ENCODE peak calls at places on chromosomes 11 and 22, in five cellular contexts. J, G, K, L and V are unnamed samples.

GRCh38 chr22:39092111-39092867 is 4.8 kb upstream of the APOBEC3H start:
- DNase-seq in J (no peak), G (no peak), K (no peak), L (no peak), V (no peak)

GRCh38 chr22:24744638-24745037 is 29.9 kb downstream of the PIWIL3 start:
- DNase-seq in J (no peak), G (no peak), K (no peak), L (no peak), V (no peak)

GRCh38 chr11:1767399-1768140 is 3.8 kb upstream of the CTSD start:
- DNase-seq in J (no peak), G (no peak), K (no peak), L (no peak), V (no peak)

GRCh38 chr11:70201876-70202861 is 927 bp upstream of the FADD start:
- DNase-seq in J (no peak), G (no peak), K (no peak), L (no peak), V (no peak)

GRCh38 chr22:33726294-33726711 is 194.0 kb downstream of the LARGE1 start:
- DNase-seq in J (no peak), G (no peak), K (no peak), L (no peak), V (no peak)

GRCh38 chr11:32088117-32088941 is 2.5 kb upstream of the RCN1 start:
- DNase-seq in J (no peak), G (peak; percentile 15), K (peak; percentile 66), L (no peak), V (peak; percentile 89)

GRCh38 chr22:44697423-44698179 is 4.4 kb upstream of the PRR5 start:
- DNase-seq in J (peak; percentile 64), G (peak; percentile 68), K (no peak), L (peak; percentile 45), V (peak; percentile 50)

GRCh38 chr11:2482745-2483144 is 37.9 kb downstream of the KCNQ1 start:
- DNase-seq in J (no peak), G (no peak), K (no peak), L (no peak), V (no peak)

GRCh38 chr11:95477981-95478380 is 247.0 kb upstream of the SESN3 start:
- DNase-seq in J (no peak), G (no peak), K (no peak), L (no peak), V (no peak)

GRCh38 chr22:31442768-31443489 is 43.5 kb downstream of the DRG1 start:
- DNase-seq in J (no peak), G (no peak), K (no peak), L (no peak), V (no peak)

GRCh38 chr11:47108214-47108613 is 68.5 kb downstream of the ARFGAP2 start:
- DNase-seq in J (no peak), G (no peak), K (no peak), L (no peak), V (no peak)

GRCh38 chr22:45678961-45679912 is 7.6 kb downstream of the ATXN10 start:
- DNase-seq in J (no peak), G (no peak), K (peak; percentile 51), L (no peak), V (no peak)

GRCh38 chr11:8593935-8594909 is at the start of gene STK33:
- DNase-seq in J (peak; percentile 53), G (peak; percentile 19), K (no peak), L (peak; percentile 43), V (no peak)
- TF ChIP-seq POLR2A in J (peak; percentile 21), G (no peak), K (peak; percentile 68), L (peak; percentile 50), V (no peak)

DNA sequence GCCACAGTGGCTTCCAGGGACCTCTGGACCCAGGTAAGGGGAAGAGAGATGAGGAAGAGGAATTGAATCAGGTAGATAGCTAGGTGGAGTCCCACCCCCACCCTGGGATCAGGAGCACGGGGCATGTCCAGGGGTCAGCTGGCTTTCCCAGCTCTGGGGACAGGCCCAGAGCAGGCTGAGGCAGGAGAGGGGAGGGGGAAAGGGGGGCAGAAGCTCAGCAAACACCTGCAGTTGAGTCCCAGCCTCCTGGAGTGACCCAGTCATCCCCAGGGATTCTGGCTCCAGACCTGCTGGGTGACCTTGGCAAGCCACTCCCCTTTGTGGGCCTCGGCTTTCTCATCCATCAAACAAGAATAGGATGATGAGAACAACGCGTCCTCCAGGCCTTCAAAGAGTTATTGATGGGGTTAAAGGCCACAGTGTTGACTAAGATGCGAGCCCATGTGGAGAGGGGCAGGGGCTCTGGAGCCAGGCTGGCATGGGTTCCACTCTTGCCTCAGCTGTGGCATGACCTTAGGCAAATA is 16.0 kb downstream of the STARD10 start:
- DNase-seq in J (no peak), G (no peak), K (no peak), L (peak; percentile 90), V (no peak)
- TF ChIP-seq MYC in J (no peak), G (no peak), K (no peak), L (no peak), V (no peak)

DNA sequence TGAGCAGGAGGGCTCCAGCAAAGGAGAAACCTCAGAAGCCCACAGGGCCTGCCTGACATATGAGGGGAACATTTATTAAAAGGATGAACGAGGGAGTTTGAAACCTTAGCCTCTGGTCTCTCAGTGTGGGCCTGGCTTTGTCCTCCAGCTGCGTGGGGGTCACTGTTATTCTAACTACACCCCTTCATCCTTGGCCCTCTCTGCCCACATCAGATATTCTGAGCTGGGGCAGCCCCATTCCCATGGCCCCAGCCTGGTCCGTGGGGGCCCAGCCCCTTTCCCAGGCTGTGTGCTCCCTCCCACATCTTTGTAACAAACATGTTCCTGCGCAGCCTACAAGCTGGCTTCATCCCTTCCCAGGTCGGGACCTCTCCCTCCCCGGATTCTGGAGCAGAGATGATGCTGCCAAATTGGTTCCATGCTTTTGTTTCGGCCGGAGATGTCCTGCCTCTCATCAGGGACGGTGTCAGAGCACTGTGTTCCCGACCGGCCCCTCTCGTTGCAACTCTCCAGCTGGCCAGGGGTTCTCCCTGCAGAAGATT is 4.0 kb downstream of the FXYD6 start:
- DNase-seq in J (no peak), G (no peak), K (no peak), L (no peak), V (no peak)
- H3K4me1 ChIP-seq in J (no peaks in the 10 kb centered on the region), G (peaks cover 11% of the 10 kb centered on the region), K (no peaks in the 10 kb centered on the region), L (no peaks in the 10 kb centered on the region), V (no peaks in the 10 kb centered on the region)

DNA sequence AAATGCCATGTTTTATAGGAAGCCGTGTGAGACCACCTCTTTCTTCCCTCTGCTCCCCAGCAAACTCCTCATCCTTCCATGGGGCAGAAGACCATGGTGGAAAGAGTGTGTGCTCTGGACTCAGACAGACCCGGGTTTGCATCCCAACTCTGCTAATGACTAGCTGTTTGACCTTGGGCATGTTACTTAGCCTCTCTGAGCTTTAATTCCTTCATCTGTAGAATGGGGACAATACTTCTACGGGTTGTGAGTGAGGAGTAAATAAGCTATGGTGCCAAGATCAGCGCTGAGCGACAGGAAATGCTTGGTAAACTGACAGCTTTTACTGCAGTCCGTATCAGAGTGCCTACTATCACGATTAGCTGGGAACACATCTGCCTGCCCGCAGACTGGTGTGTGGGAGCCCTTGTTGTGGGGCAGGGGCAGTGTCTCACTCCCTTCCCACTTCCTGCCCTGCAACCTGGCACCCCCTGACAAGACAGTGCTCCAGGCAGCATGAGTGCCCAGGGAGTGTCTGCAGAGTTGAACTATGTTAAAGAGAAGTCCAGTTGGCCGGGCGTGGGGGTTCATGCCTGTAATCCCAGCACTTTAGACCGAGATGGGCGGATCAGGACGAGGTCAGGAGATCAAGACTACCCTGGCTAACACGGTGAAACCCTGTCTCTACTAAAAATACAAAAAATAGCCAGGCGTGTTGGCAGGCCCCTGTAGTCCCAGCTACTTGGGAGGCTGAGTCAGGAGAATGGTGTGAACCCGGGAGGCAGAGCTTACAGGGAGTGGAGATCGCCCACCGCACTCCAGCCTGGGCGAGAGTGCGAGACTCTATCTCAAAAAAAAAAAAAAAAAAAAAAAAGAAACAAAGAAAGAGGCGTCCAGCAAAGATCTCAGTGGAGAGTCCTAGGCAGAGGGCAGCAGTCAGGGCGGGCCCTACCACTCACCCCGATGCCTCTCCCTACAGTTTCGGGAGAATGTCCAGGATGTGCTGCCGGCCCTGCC is 2.2 kb downstream of the SEC14L2 start:
- DNase-seq in J (no peak), G (no peak), K (no peak), L (no peak), V (no peak)
- TF ChIP-seq POLR2A in J (no peak), G (no peak), K (no peak), L (no peak), V (no peak)

GRCh38 chr22:22148905-22149304 is 95.7 kb upstream of the VPREB1 start:
- DNase-seq in J (no peak), G (no peak), K (no peak), L (no peak), V (no peak)
- TF ChIP-seq MYC in J (no peak), G (no peak), K (no peak), L (no peak), V (no peak)

GRCh38 chr11:111749646-111750045 is 16.5 kb downstream of the PPP2R1B start:
- DNase-seq in J (no peak), G (no peak), K (no peak), L (no peak), V (no peak)

GRCh38 chr11:111743700-111744099 is 22.5 kb downstream of the PPP2R1B start:
- DNase-seq in J (no peak), G (no peak), K (no peak), L (no peak), V (no peak)

GRCh38 chr11:111745719-111746504 is 20.3 kb downstream of the PPP2R1B start:
- DNase-seq in J (no peak), G (no peak), K (no peak), L (no peak), V (no peak)

GRCh38 chr11:111748035-111748804 is 18.0 kb downstream of the PPP2R1B start:
- DNase-seq in J (no peak), G (no peak), K (no peak), L (no peak), V (no peak)
- H3K4me1 ChIP-seq in J (peaks cover 9% of the 10 kb centered on the region), G (no peaks in the 10 kb centered on the region), K (no peaks in the 10 kb centered on the region), L (no peaks in the 10 kb centered on the region), V (peaks cover 9% of the 10 kb centered on the region)

GRCh38 chr11:64745219-64745522 is 1.2 kb upstream of the RASGRP2 start:
- DNase-seq in J (no peak), G (no peak), K (no peak), L (no peak), V (peak; percentile 32)
- TF ChIP-seq POLR2A in J (no peak), G (no peak), K (no peak), L (no peak), V (no peak)

GRCh38 chr22:47918276-47918928 is 1156.0 kb downstream of the TBC1D22A start:
- DNase-seq in J (no peak), G (no peak), K (peak; percentile 47), L (no peak), V (no peak)
- TF ChIP-seq MYC in J (no peak), G (no peak), K (no peak), L (no peak), V (no peak)